ENCODE peak calls at places on chromosomes 6 and 20, in nine cellular contexts. B, N, T, Y, H, E, W, I and M are unnamed samples.

GRCh38 chr6:129920103-129920798 is 59.1 kb upstream of the TMEM244 start:
- DNase-seq in N (no peak), Y (no peak), T (no peak), E (no peak), I (no peak), B (no peak), H (no peak), W (no peak), M (peak)

GRCh38 chr6:101614774-101615173 is 221.3 kb downstream of the GRIK2 start:
- DNase-seq in W (no peak), B (no peak), H (no peak), N (no peak), E (no peak), Y (no peak), T (no peak), I (no peak), M (no peak)

GRCh38 chr20:12847862-12848261 is 160.9 kb upstream of the SPTLC3 start:
- DNase-seq in Y (no peak), N (no peak), T (no peak), E (no peak), H (no peak), W (no peak), B (no peak), I (no peak), M (no peak)

GRCh38 chr6:52407467-52407866 is 12.7 kb upstream of the EFHC1 start:
- DNase-seq in Y (no peak), T (no peak), B (no peak), W (no peak), E (peak), N (no peak), H (peak), I (peak), M (no peak)

GRCh38 chr6:122736166-122736565 is 43.4 kb upstream of the FABP7 start:
- DNase-seq in W (no peak), I (no peak), B (no peak), H (no peak), T (no peak), Y (no peak), E (no peak), N (no peak), M (peak)

GRCh38 chr6:130982941-130983456 is 80.0 kb downstream of the EPB41L2 start:
- DNase-seq in W (no peak), E (no peak), B (no peak), T (no peak), I (peak), Y (no peak), N (no peak), H (no peak), M (no peak)

GRCh38 chr6:159312204-159312603 is 143.0 kb downstream of the FNDC1 start:
- DNase-seq in H (no peak), I (no peak), B (no peak), T (no peak), E (no peak), W (no peak), Y (no peak), N (no peak), M (no peak)

GRCh38 chr20:1930165-1930564 is 35.0 kb downstream of the SIRPA start:
- DNase-seq in H (no peak), B (no peak), Y (no peak), E (no peak), W (no peak), T (no peak), N (no peak), I (no peak), M (no peak)

GRCh38 chr6:106609699-106610098 is 19.6 kb downstream of the RTN4IP1 start:
- DNase-seq in B (no peak), T (no peak), W (no peak), E (peak), Y (no peak), H (peak), N (no peak), I (peak), M (peak)

GRCh38 chr20:62818592-62819493 is 2.0 kb downstream of the COL9A3 start:
- DNase-seq in E (no peak), N (no peak), B (no peak), I (no peak), H (no peak), W (no peak), Y (no peak), T (no peak), M (no peak)

GRCh38 chr6:151698921-151699705 is 108.4 kb upstream of the ESR1 start:
- DNase-seq in I (no peak), Y (no peak), N (no peak), B (no peak), E (no peak), W (no peak), T (no peak), H (no peak), M (no peak)

GRCh38 chr6:112409311-112409710 is 62.2 kb downstream of the RFPL4B start:
- DNase-seq in Y (no peak), B (no peak), W (no peak), H (no peak), I (no peak), E (no peak), N (no peak), T (no peak), M (no peak)

GRCh38 chr20:30499123-30499522 is 758.3 kb upstream of the DEFB115 start:
- DNase-seq in H (no peak), I (no peak), N (no peak), Y (no peak), B (no peak), E (no peak), T (no peak), W (no peak), M (no peak)

GRCh38 chr20:53865905-53866786 is 204.2 kb downstream of the BCAS1 start:
- DNase-seq in W (no peak), N (no peak), H (no peak), Y (no peak), T (no peak), B (no peak), I (peak), E (peak), M (peak)

GRCh38 chr6:164106345-164106769 is 691.8 kb downstream of the QKI start:
- DNase-seq in I (peak), T (no peak), W (peak), H (peak), B (no peak), N (no peak), Y (no peak), E (peak), M (peak)

GRCh38 chr6:115570326-115570725 is 490.4 kb downstream of the FRK start:
- DNase-seq in W (no peak), H (no peak), Y (no peak), T (no peak), N (no peak), E (no peak), I (no peak), B (no peak), M (no peak)

GRCh38 chr6:36025260-36025931 is 955 bp upstream of the SLC26A8 start:
- DNase-seq in E (no peak), H (no peak), T (no peak), Y (no peak), N (no peak), I (no peak), W (no peak), B (no peak), M (peak)

GRCh38 chr6:31143148-31143547 is 4.3 kb upstream of the PSORS1C2 start:
- DNase-seq in B (no peak), N (no peak), T (no peak), E (peak), W (no peak), H (no peak), Y (no peak), I (no peak), M (peak)

GRCh38 chr6:46090115-46091079 is 39.4 kb upstream of the ENPP4 start:
- DNase-seq in B (peak), I (peak), H (peak), T (peak), W (peak), E (peak), N (peak), Y (peak), M (peak)

GRCh38 chr20:35886537-35886936 is 67.8 kb downstream of the SCAND1 start:
- DNase-seq in W (no peak), T (no peak), N (no peak), Y (no peak), I (no peak), H (peak), E (peak), B (no peak), M (no peak)

GRCh38 chr6:138162104-138162946 is 586 bp downstream of the ARFGEF3 start:
- DNase-seq in I (no peak), E (no peak), Y (peak), B (no peak), W (no peak), N (no peak), H (no peak), T (no peak), M (peak)

GRCh38 chr20:49291200-49291599 is 13.3 kb upstream of the ZNFX1 start:
- DNase-seq in I (no peak), B (no peak), Y (no peak), E (no peak), N (no peak), H (no peak), W (no peak), T (no peak), M (no peak)

GRCh38 chr6:136550045-136550329 is 235 bp downstream of the MAP7 start:
- DNase-seq in Y (no peak), H (peak), W (no peak), T (no peak), N (no peak), E (no peak), I (no peak), B (peak), M (no peak)